ENCODE peak calls at places on chromosomes 6 and 20, in four cellular contexts. G, R, E and D are unnamed samples.

GRCh38 chr6:158684311-158684710 is 34.5 kb downstream of the SYTL3 start:
- DNase-seq in G (no peak), R (no peak), E (no peak), D (no peak)

GRCh38 chr6:107655245-107655644 is 165.3 kb downstream of the SOBP start:
- DNase-seq in G (no peak), R (peak; percentile 84), E (no peak), D (no peak)

GRCh38 chr6:101614774-101615173 is 221.3 kb downstream of the GRIK2 start:
- DNase-seq in G (peak; percentile 12), R (no peak), E (no peak), D (no peak)

GRCh38 chr6:108562503-108562993 is 1.8 kb downstream of the FOXO3 start:
- DNase-seq in G (peak; percentile 32), R (peak; percentile 90), E (peak; percentile 21), D (no peak)

GRCh38 chr6:157219201-157220200 is 103.8 kb downstream of the TMEM242 start:
- DNase-seq in G (no peak), R (no peak), E (no peak), D (no peak)

GRCh38 chr20:13245250-13245723 is 24.2 kb downstream of the ISM1 start:
- DNase-seq in G (no peak), R (no peak), E (no peak), D (no peak)

GRCh38 chr6:15493437-15494168 is 169.2 kb downstream of the DTNBP1 start:
- DNase-seq in G (no peak), R (no peak), E (no peak), D (peak; percentile 65)

GRCh38 chr6:105872244-105872643 is 213.9 kb upstream of the PRDM1 start:
- DNase-seq in G (no peak), R (no peak), E (no peak), D (no peak)

GRCh38 chr20:50050660-50051308 is 62.2 kb downstream of the UBE2V1 start:
- DNase-seq in G (no peak), R (no peak), E (no peak), D (no peak)

GRCh38 chr6:163670283-163670682 is 255.8 kb downstream of the QKI start:
- DNase-seq in G (no peak), R (no peak), E (no peak), D (no peak)

GRCh38 chr20:48302149-48302548 is 516.9 kb upstream of the SULF2 start:
- DNase-seq in G (no peak), R (no peak), E (no peak), D (no peak)

GRCh38 chr6:35391240-35391968 is 49.0 kb downstream of the PPARD start:
- DNase-seq in G (peak; percentile 66), R (no peak), E (no peak), D (no peak)

GRCh38 chr6:170111816-170112582 is 178.9 kb downstream of the DLL1 start:
- DNase-seq in G (no peak), R (no peak), E (no peak), D (no peak)

GRCh38 chr6:77466055-77467028 is 3.1 kb upstream of the HTR1B start:
- DNase-seq in G (peak; percentile 66), R (peak; percentile 87), E (peak; percentile 63), D (peak; percentile 65)

GRCh38 chr6:30844118-30844535 is 40.2 kb upstream of the DDR1 start:
- DNase-seq in G (no peak), R (peak; percentile 54), E (no peak), D (no peak)

GRCh38 chr6:11711644-11711993 is 67.0 kb downstream of the ADTRP start:
- DNase-seq in G (no peak), R (no peak), E (no peak), D (no peak)

GRCh38 chr6:118548136-118548535 is at the start of gene PLN:
- DNase-seq in G (no peak), R (no peak), E (no peak), D (no peak)

GRCh38 chr6:148323344-148323743 is 19.3 kb upstream of the SASH1 start:
- DNase-seq in G (no peak), R (peak; percentile 49), E (no peak), D (no peak)

GRCh38 chr20:34595377-34596184 is 37.1 kb downstream of the MAP1LC3A start:
- DNase-seq in G (no peak), R (peak; percentile 16), E (no peak), D (no peak)

GRCh38 chr6:111265842-111266241 is 178.5 kb downstream of the SLC16A10 start:
- DNase-seq in G (no peak), R (no peak), E (no peak), D (no peak)

GRCh38 chr20:61057313-61058171 is 194.5 kb upstream of the CDH4 start:
- DNase-seq in G (no peak), R (peak; percentile 7), E (no peak), D (no peak)

GRCh38 chr6:151869787-151870186 is 62.3 kb downstream of the ESR1 start:
- DNase-seq in G (no peak), R (no peak), E (no peak), D (no peak)

GRCh38 chr6:15874351-15874750 is 211.5 kb upstream of the DTNBP1 start:
- DNase-seq in G (no peak), R (no peak), E (no peak), D (no peak)

GRCh38 chr20:9838378-9839295 is at the start of gene PAK5:
- DNase-seq in G (no peak), R (peak; percentile 97), E (peak; percentile 96), D (no peak)

GRCh38 chr6:166955865-166956443 is 396 bp downstream of the RNASET2 start:
- DNase-seq in G (no peak), R (no peak), E (peak; percentile 38), D (no peak)

GRCh38 chr20:58020656-58021454 is 207.6 kb downstream of the ANKRD60 start:
- DNase-seq in G (no peak), R (no peak), E (no peak), D (no peak)

GRCh38 chr20:59604770-59605665 is 678 bp downstream of the PHACTR3 start:
- DNase-seq in G (no peak), R (peak; percentile 78), E (no peak), D (no peak)

GRCh38 chr20:47206962-47207641 is 149.4 kb downstream of the ZMYND8 start:
- DNase-seq in G (no peak), R (no peak), E (no peak), D (no peak)

GRCh38 chr6:168328086-168328485 is 8.5 kb upstream of the DACT2 start:
- DNase-seq in G (no peak), R (peak; percentile 51), E (no peak), D (no peak)

GRCh38 chr6:92126088-92126487 is 1293.3 kb downstream of the EPHA7 start:
- DNase-seq in G (no peak), R (no peak), E (no peak), D (no peak)

GRCh38 chr6:52361347-52361944 is 505 bp upstream of the PAQR8 start:
- DNase-seq in G (no peak), R (peak; percentile 81), E (peak; percentile 8), D (no peak)

GRCh38 chr6:9172096-9172495 is 736.8 kb upstream of the SLC35B3 start:
- DNase-seq in G (no peak), R (no peak), E (no peak), D (no peak)

GRCh38 chr6:11650297-11650696 is 112.7 kb downstream of the TMEM170B start:
- DNase-seq in G (no peak), R (peak; percentile 24), E (no peak), D (no peak)

GRCh38 chr20:50215101-50215500 is 24.5 kb downstream of the CEBPB start:
- DNase-seq in G (no peak), R (no peak), E (no peak), D (no peak)